ENCODE peak calls at places on chromosomes 5 and 9, in five cellular contexts. One of them, this sample, is unnamed.

GRCh38 chr9:98230354-98230753 is 25.1 kb downstream of the TBC1D2 start:
- DNase-seq in activated naive CD4-positive, alpha-beta T cell treated with anti-CD3 and anti-CD28 coated beads, Interleukin-2, amount 50 U/mL, for 16 hours: no peak
- DNase-seq in NCI-H1436: no peak
- DNase-seq in NCI-H226: no peak
- DNase-seq in HT1080: no peak
- DNase-seq in this sample: no peak

GRCh38 chr5:92163906-92164305 is 780.8 kb upstream of the ARRDC3 start:
- DNase-seq in activated naive CD4-positive, alpha-beta T cell treated with anti-CD3 and anti-CD28 coated beads, Interleukin-2, amount 50 U/mL, for 16 hours: no peak
- DNase-seq in NCI-H1436: no peak
- DNase-seq in NCI-H226: no peak
- DNase-seq in HT1080: no peak
- DNase-seq in this sample: no peak

GRCh38 chr5:176899946-176900782 is 1.0 kb upstream of the HK3 start:
- DNase-seq in activated naive CD4-positive, alpha-beta T cell treated with anti-CD3 and anti-CD28 coated beads, Interleukin-2, amount 50 U/mL, for 16 hours: no peak
- DNase-seq in NCI-H1436: no peak
- DNase-seq in NCI-H226: no peak
- DNase-seq in HT1080: no peak
- DNase-seq in this sample: no peak

GRCh38 chr5:172492097-172492840 is 37.9 kb upstream of the SH3PXD2B start:
- DNase-seq in activated naive CD4-positive, alpha-beta T cell treated with anti-CD3 and anti-CD28 coated beads, Interleukin-2, amount 50 U/mL, for 16 hours: no peak
- DNase-seq in NCI-H1436: no peak
- DNase-seq in NCI-H226: no peak
- DNase-seq in HT1080: no peak
- DNase-seq in this sample: no peak

GRCh38 chr5:78295035-78295961 is 800 bp upstream of the AP3B1 start:
- DNase-seq in activated naive CD4-positive, alpha-beta T cell treated with anti-CD3 and anti-CD28 coated beads, Interleukin-2, amount 50 U/mL, for 16 hours: peak; percentile 49
- DNase-seq in NCI-H1436: peak; percentile 46
- DNase-seq in NCI-H226: peak; percentile 50
- DNase-seq in HT1080: peak; percentile 26
- DNase-seq in this sample: peak; percentile 26

GRCh38 chr9:2418619-2419018 is 203.0 kb upstream of the VLDLR start:
- DNase-seq in activated naive CD4-positive, alpha-beta T cell treated with anti-CD3 and anti-CD28 coated beads, Interleukin-2, amount 50 U/mL, for 16 hours: no peak
- DNase-seq in NCI-H1436: no peak
- DNase-seq in NCI-H226: peak; percentile 45
- DNase-seq in HT1080: peak; percentile 30
- DNase-seq in this sample: peak; percentile 71

GRCh38 chr5:166942948-166943347 is 1348.5 kb upstream of the WWC1 start:
- DNase-seq in activated naive CD4-positive, alpha-beta T cell treated with anti-CD3 and anti-CD28 coated beads, Interleukin-2, amount 50 U/mL, for 16 hours: no peak
- DNase-seq in NCI-H1436: no peak
- DNase-seq in NCI-H226: no peak
- DNase-seq in HT1080: no peak
- DNase-seq in this sample: no peak

GRCh38 chr5:142233083-142234032 is 91.5 kb downstream of the SPRY4 start:
- DNase-seq in activated naive CD4-positive, alpha-beta T cell treated with anti-CD3 and anti-CD28 coated beads, Interleukin-2, amount 50 U/mL, for 16 hours: no peak
- DNase-seq in NCI-H1436: no peak
- DNase-seq in NCI-H226: no peak
- DNase-seq in HT1080: no peak
- DNase-seq in this sample: no peak

GRCh38 chr5:125914471-125914870 is 508.7 kb upstream of the GRAMD2B start:
- DNase-seq in activated naive CD4-positive, alpha-beta T cell treated with anti-CD3 and anti-CD28 coated beads, Interleukin-2, amount 50 U/mL, for 16 hours: no peak
- DNase-seq in NCI-H1436: no peak
- DNase-seq in NCI-H226: no peak
- DNase-seq in HT1080: no peak
- DNase-seq in this sample: no peak

GRCh38 chr5:132238169-132238744 is 10.6 kb upstream of the P4HA2 start:
- DNase-seq in activated naive CD4-positive, alpha-beta T cell treated with anti-CD3 and anti-CD28 coated beads, Interleukin-2, amount 50 U/mL, for 16 hours: peak; percentile 76
- DNase-seq in NCI-H1436: peak; percentile 39
- DNase-seq in NCI-H226: peak; percentile 55
- DNase-seq in HT1080: peak; percentile 60
- DNase-seq in this sample: peak; percentile 73

GRCh38 chr5:36240779-36241635 is 718 bp downstream of the NADK2 start:
- DNase-seq in activated naive CD4-positive, alpha-beta T cell treated with anti-CD3 and anti-CD28 coated beads, Interleukin-2, amount 50 U/mL, for 16 hours: peak; percentile 46
- DNase-seq in NCI-H1436: no peak
- DNase-seq in NCI-H226: peak; percentile 62
- DNase-seq in HT1080: peak; percentile 68
- DNase-seq in this sample: peak; percentile 64

GRCh38 chr5:131289738-131290137 is 25.9 kb downstream of the CDC42SE2 start:
- DNase-seq in activated naive CD4-positive, alpha-beta T cell treated with anti-CD3 and anti-CD28 coated beads, Interleukin-2, amount 50 U/mL, for 16 hours: peak; percentile 31
- DNase-seq in NCI-H1436: no peak
- DNase-seq in NCI-H226: no peak
- DNase-seq in HT1080: no peak
- DNase-seq in this sample: no peak

GRCh38 chr9:118331622-118332045 is 627.4 kb downstream of the TLR4 start:
- DNase-seq in activated naive CD4-positive, alpha-beta T cell treated with anti-CD3 and anti-CD28 coated beads, Interleukin-2, amount 50 U/mL, for 16 hours: no peak
- DNase-seq in NCI-H1436: no peak
- DNase-seq in NCI-H226: peak; percentile 16
- DNase-seq in HT1080: peak; percentile 96
- DNase-seq in this sample: no peak

GRCh38 chr5:32096891-32097592 is 77.1 kb downstream of the GOLPH3 start:
- DNase-seq in activated naive CD4-positive, alpha-beta T cell treated with anti-CD3 and anti-CD28 coated beads, Interleukin-2, amount 50 U/mL, for 16 hours: no peak
- DNase-seq in NCI-H1436: no peak
- DNase-seq in NCI-H226: no peak
- DNase-seq in HT1080: no peak
- DNase-seq in this sample: no peak

GRCh38 chr5:33997331-33997983 is 10.4 kb downstream of the AMACR start:
- DNase-seq in activated naive CD4-positive, alpha-beta T cell treated with anti-CD3 and anti-CD28 coated beads, Interleukin-2, amount 50 U/mL, for 16 hours: no peak
- DNase-seq in NCI-H1436: peak; percentile 39
- DNase-seq in NCI-H226: peak; percentile 69
- DNase-seq in HT1080: peak; percentile 83
- DNase-seq in this sample: peak; percentile 50

GRCh38 chr5:60445427-60445826 is 254.5 kb downstream of the DEPDC1B start:
- DNase-seq in activated naive CD4-positive, alpha-beta T cell treated with anti-CD3 and anti-CD28 coated beads, Interleukin-2, amount 50 U/mL, for 16 hours: no peak
- DNase-seq in NCI-H1436: no peak
- DNase-seq in NCI-H226: no peak
- DNase-seq in HT1080: no peak
- DNase-seq in this sample: no peak

GRCh38 chr9:110911659-110912473 is 126.4 kb downstream of the LPAR1 start:
- DNase-seq in activated naive CD4-positive, alpha-beta T cell treated with anti-CD3 and anti-CD28 coated beads, Interleukin-2, amount 50 U/mL, for 16 hours: no peak
- DNase-seq in NCI-H1436: no peak
- DNase-seq in NCI-H226: peak; percentile 70
- DNase-seq in HT1080: no peak
- DNase-seq in this sample: no peak

GRCh38 chr9:106602354-106602753 is 260.6 kb upstream of the ZNF462 start:
- DNase-seq in activated naive CD4-positive, alpha-beta T cell treated with anti-CD3 and anti-CD28 coated beads, Interleukin-2, amount 50 U/mL, for 16 hours: no peak
- DNase-seq in NCI-H1436: no peak
- DNase-seq in NCI-H226: no peak
- DNase-seq in HT1080: no peak
- DNase-seq in this sample: no peak

GRCh38 chr5:114249838-114250237 is 112.0 kb upstream of the KCNN2 start:
- DNase-seq in activated naive CD4-positive, alpha-beta T cell treated with anti-CD3 and anti-CD28 coated beads, Interleukin-2, amount 50 U/mL, for 16 hours: no peak
- DNase-seq in NCI-H1436: no peak
- DNase-seq in NCI-H226: no peak
- DNase-seq in HT1080: no peak
- DNase-seq in this sample: no peak

GRCh38 chr5:150659360-150660107 is 1.5 kb upstream of the MYOZ3 start:
- DNase-seq in activated naive CD4-positive, alpha-beta T cell treated with anti-CD3 and anti-CD28 coated beads, Interleukin-2, amount 50 U/mL, for 16 hours: no peak
- DNase-seq in NCI-H1436: no peak
- DNase-seq in NCI-H226: no peak
- DNase-seq in HT1080: no peak
- DNase-seq in this sample: no peak

GRCh38 chr9:77987104-77987656 is 44.4 kb downstream of the GNAQ start:
- DNase-seq in activated naive CD4-positive, alpha-beta T cell treated with anti-CD3 and anti-CD28 coated beads, Interleukin-2, amount 50 U/mL, for 16 hours: no peak
- DNase-seq in NCI-H1436: no peak
- DNase-seq in NCI-H226: no peak
- DNase-seq in HT1080: no peak
- DNase-seq in this sample: no peak

GRCh38 chr5:159886312-159886711 is 30.0 kb upstream of the ADRA1B start:
- DNase-seq in activated naive CD4-positive, alpha-beta T cell treated with anti-CD3 and anti-CD28 coated beads, Interleukin-2, amount 50 U/mL, for 16 hours: no peak
- DNase-seq in NCI-H1436: no peak
- DNase-seq in NCI-H226: no peak
- DNase-seq in HT1080: no peak
- DNase-seq in this sample: peak; percentile 77